ENCODE peak calls at places on chromosome 14, in six cellular contexts. Q is endothelial cell of umbilical vein, B is WTC11, O is A549, Y is HepG2, G is K562. W is an unnamed sample.

GRCh38 chr14:89214221-89214965 is 202.6 kb downstream of the FOXN3 start:
- DNase-seq in Q (peak), B (no peak), O (peak), Y (peak), G (no peak), W (no peak)

GRCh38 chr14:75454963-75455546 is 27.2 kb downstream of the JDP2 start:
- DNase-seq in Q (no peak), B (no peak), O (peak), Y (peak), G (peak), W (no peak)

GRCh38 chr14:90666571-90666970 is 149.7 kb downstream of the TTC7B start:
- DNase-seq in Q (no peak), B (no peak), O (no peak), Y (no peak), G (no peak), W (no peak)

GRCh38 chr14:100588671-100589070 is 1.5 kb upstream of the BEGAIN start:
- DNase-seq in Q (no peak), B (peak), O (no peak), Y (no peak), G (no peak), W (no peak)

GRCh38 chr14:42854061-42854460 is 1247.4 kb downstream of the LRFN5 start:
- DNase-seq in Q (no peak), B (no peak), O (no peak), Y (no peak), G (no peak), W (no peak)

GRCh38 chr14:91929700-91930099 is 17.8 kb downstream of the FBLN5 start:
- DNase-seq in Q (no peak), B (no peak), O (no peak), Y (no peak), G (no peak), W (no peak)

GRCh38 chr14:50717826-50718225 is 49.7 kb upstream of the SAV1 start:
- DNase-seq in Q (no peak), B (no peak), O (no peak), Y (no peak), G (no peak), W (no peak)

GRCh38 chr14:100495917-100496316 is 91.3 kb downstream of the BEGAIN start:
- DNase-seq in Q (no peak), B (no peak), O (no peak), Y (no peak), G (no peak), W (no peak)

GRCh38 chr14:91870001-91870400 is 2.7 kb upstream of the TC2N start:
- DNase-seq in Q (no peak), B (no peak), O (peak), Y (peak), G (no peak), W (no peak)

GRCh38 chr14:26026384-26026783 is 571.4 kb downstream of the NOVA1 start:
- DNase-seq in Q (no peak), B (no peak), O (no peak), Y (no peak), G (no peak), W (no peak)

GRCh38 chr14:51145246-51145645 is 50.3 kb upstream of the TRIM9 start:
- DNase-seq in Q (no peak), B (no peak), O (no peak), Y (no peak), G (no peak), W (no peak)

GRCh38 chr14:35855886-35856481 is 29.8 kb downstream of the BRMS1L start:
- DNase-seq in Q (no peak), B (no peak), O (no peak), Y (no peak), G (no peak), W (no peak)
- TF ChIP-seq JUN in Q (no peak), B (no peak), O (no peak), Y (no peak), G (no peak), W (no peak)

GRCh38 chr14:52900731-52901130 is 50.1 kb downstream of the FERMT2 start:
- DNase-seq in Q (no peak), B (no peak), O (no peak), Y (no peak), G (no peak), W (no peak)
- TF ChIP-seq JUN in Q (no peak), B (no peak), O (no peak), Y (no peak), G (no peak), W (no peak)

GRCh38 chr14:31291210-31291609 is 83.6 kb upstream of the HECTD1 start:
- DNase-seq in Q (peak), B (no peak), O (no peak), Y (no peak), G (no peak), W (no peak)
- TF ChIP-seq JUN in Q (no peak), B (no peak), O (no peak), Y (no peak), G (no peak), W (no peak)

GRCh38 chr14:105467942-105468471 is 6.6 kb upstream of the CRIP2 start:
- DNase-seq in Q (no peak), B (no peak), O (no peak), Y (no peak), G (no peak), W (no peak)

GRCh38 chr14:105470163-105470811 is 4.3 kb upstream of the CRIP2 start:
- DNase-seq in Q (no peak), B (no peak), O (no peak), Y (no peak), G (no peak), W (no peak)

GRCh38 chr14:105470812-105471771 is 3.5 kb upstream of the CRIP2 start:
- DNase-seq in Q (no peak), B (peak), O (no peak), Y (no peak), G (peak), W (peak)

GRCh38 chr14:105468621-105469241 is 5.9 kb upstream of the CRIP2 start:
- DNase-seq in Q (no peak), B (no peak), O (no peak), Y (no peak), G (no peak), W (no peak)

DNA sequence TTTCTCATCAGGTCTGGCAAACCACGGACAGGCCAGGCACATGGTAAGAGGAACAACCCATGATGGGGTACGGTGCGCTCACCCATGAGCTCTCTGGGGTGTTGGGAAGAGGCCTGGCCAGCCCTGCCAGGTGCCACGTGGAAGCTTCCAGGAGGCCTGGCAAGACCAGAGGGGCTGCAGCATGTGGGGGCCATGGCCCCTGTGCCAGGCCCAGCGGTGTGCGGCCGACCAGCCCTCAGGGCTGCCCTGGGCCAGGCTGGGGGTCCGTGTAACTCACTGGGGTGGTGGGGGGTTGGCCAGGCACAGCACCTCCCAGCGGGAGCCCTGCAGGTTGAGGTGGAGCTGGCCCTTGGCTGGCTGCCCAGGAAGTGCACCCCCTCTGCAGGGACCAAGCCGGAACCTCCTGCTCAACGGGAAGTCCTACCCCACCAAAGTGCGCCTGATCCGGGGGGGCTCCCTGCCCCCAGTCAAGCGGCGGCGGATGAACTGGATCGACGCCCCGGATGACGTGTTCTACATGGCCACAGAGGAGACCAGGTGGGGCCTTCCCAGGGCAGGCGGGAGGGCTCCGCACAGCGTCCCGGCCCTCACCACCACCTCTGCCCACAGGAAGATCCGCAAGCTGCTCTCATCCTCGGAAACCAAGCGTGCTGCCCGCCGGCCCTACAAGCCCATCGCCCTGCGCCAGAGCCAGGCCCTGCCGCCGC is 5.0 kb upstream of the CRIP2 start:
- DNase-seq in Q (no peak), B (no peak), O (no peak), Y (no peak), G (no peak), W (no peak)
- TF ChIP-seq JUN in Q (no peak), B (no peak), O (no peak), Y (no peak), G (no peak), W (no peak)

GRCh38 chr14:61145903-61146411 is 135.2 kb downstream of the TMEM30B start:
- DNase-seq in Q (no peak), B (no peak), O (no peak), Y (no peak), G (no peak), W (no peak)

GRCh38 chr14:61146896-61147295 is 134.2 kb downstream of the TMEM30B start:
- DNase-seq in Q (no peak), B (no peak), O (no peak), Y (no peak), G (no peak), W (no peak)

GRCh38 chr14:61147369-61147897 is 133.7 kb downstream of the TMEM30B start:
- DNase-seq in Q (peak), B (no peak), O (no peak), Y (no peak), G (no peak), W (no peak)

GRCh38 chr14:61147898-61148549 is 133.1 kb downstream of the TMEM30B start:
- DNase-seq in Q (peak), B (no peak), O (no peak), Y (peak), G (no peak), W (no peak)

DNA sequence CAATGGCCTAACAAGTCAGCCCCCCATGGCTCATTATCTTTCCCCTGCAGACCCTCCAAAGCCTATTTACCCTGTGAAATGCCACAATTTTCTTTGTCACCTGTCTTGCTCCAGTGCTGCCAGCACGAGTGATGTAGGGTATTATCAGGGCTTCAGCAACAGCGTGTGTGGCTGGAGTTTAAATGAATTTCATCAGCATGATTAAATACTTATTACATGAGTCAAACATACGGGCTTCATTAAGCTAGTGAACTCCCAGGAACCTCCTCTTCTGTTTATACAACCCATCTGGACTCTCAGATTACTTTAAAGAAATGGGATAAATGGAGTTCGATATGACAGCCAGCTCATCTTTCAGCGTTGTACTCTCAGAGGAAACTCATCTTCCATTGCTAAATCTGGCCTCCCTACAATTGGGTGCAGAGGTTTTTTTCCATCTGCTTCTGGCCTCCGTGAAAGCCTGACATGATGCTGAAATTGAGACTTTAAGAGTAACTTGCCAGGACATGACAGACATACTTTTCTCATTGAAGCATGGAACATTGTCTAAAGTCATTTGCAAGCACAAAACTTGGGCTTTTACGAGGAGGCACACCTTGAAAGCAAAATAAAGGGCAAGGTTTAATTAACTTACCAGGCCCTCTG is 135.8 kb downstream of the TMEM30B start:
- DNase-seq in Q (no peak), B (no peak), O (no peak), Y (no peak), G (no peak), W (no peak)
- TF ChIP-seq JUN in Q (no peak), B (no peak), O (no peak), Y (no peak), G (no peak), W (no peak)

GRCh38 chr14:93830753-93831461 is 42.6 kb upstream of the PRIMA1 start:
- DNase-seq in Q (no peak), B (no peak), O (no peak), Y (no peak), G (no peak), W (no peak)
- TF ChIP-seq JUN in Q (no peak), B (no peak), O (no peak), Y (no peak), G (no peak), W (no peak)

GRCh38 chr14:66507181-66507721 is 696 bp upstream of the GPHN start:
- DNase-seq in Q (no peak), B (no peak), O (no peak), Y (no peak), G (no peak), W (no peak)

GRCh38 chr14:66508547-66508845 is 549 bp downstream of the GPHN start:
- DNase-seq in Q (no peak), B (no peak), O (no peak), Y (no peak), G (peak), W (no peak)

GRCh38 chr14:66509874-66510273 is 1.9 kb downstream of the GPHN start:
- DNase-seq in Q (no peak), B (no peak), O (no peak), Y (no peak), G (no peak), W (no peak)

GRCh38 chr14:66507722-66508546 is at the start of gene GPHN:
- DNase-seq in Q (peak), B (peak), O (peak), Y (peak), G (peak), W (peak)

GRCh38 chr14:66508846-66509621 is 1.1 kb downstream of the GPHN start:
- DNase-seq in Q (peak), B (peak), O (peak), Y (no peak), G (no peak), W (no peak)
- TF ChIP-seq JUN in Q (no peak), B (no peak), O (no peak), Y (no peak), G (no peak), W (no peak)

GRCh38 chr14:80215081-80215480 is 3.8 kb upstream of the DIO2 start:
- DNase-seq in Q (no peak), B (no peak), O (no peak), Y (no peak), G (no peak), W (no peak)

GRCh38 chr14:80212025-80212402 is 710 bp upstream of the DIO2 start:
- DNase-seq in Q (peak), B (no peak), O (peak), Y (no peak), G (no peak), W (no peak)

GRCh38 chr14:80215756-80216581 is 4.7 kb upstream of the DIO2 start:
- DNase-seq in Q (no peak), B (no peak), O (peak), Y (no peak), G (no peak), W (no peak)

GRCh38 chr14:80213602-80214001 is 2.3 kb upstream of the DIO2 start:
- DNase-seq in Q (peak), B (peak), O (peak), Y (peak), G (no peak), W (peak)

GRCh38 chr14:80216818-80217217 is 5.5 kb upstream of the DIO2 start:
- DNase-seq in Q (no peak), B (no peak), O (peak), Y (no peak), G (no peak), W (no peak)
- TF ChIP-seq JUN in Q (no peak), B (no peak), O (no peak), Y (no peak), G (no peak), W (no peak)

DNA sequence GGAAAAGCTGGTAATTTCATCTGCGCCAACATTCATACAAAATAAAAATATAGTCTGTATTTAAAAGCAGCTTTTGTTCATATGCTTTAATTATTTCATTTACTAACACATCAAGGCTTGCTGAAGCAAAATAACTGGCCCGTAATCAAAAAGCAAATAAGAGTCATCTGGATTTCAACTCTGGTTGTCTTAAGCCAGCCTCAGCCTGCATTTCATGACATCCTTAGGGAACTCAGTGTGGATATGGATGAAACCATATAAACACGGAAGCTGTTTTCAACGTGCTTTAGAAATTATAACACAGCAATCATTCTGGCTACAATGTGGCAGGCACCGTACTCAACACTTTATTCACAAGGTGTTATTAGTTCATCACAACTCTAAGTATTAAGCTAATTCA is 852 bp downstream of the COX16 start:
- DNase-seq in Q (no peak), B (no peak), O (no peak), Y (no peak), G (no peak), W (no peak)
- TF ChIP-seq JUN in Q (no peak), B (no peak), O (no peak), Y (no peak), G (no peak), W (no peak)

GRCh38 chr14:54312166-54312801 is 84.5 kb upstream of the CDKN3 start:
- DNase-seq in Q (peak), B (no peak), O (peak), Y (no peak), G (no peak), W (no peak)
- TF ChIP-seq JUN in Q (no peak), B (no peak), O (no peak), Y (no peak), G (no peak), W (no peak)